ENCODE peak calls at places on chromosomes 12 and 14, in four cellular contexts. R is CD4-positive, CD25-positive, alpha-beta regulatory T cell; B is Peyer's patch; W is gastrocnemius medialis. E is an unnamed sample. For H3K9me3 and H3K4me1, the result is how much of the 10 kb centered on the place peaks cover.

GRCh38 chr12:115932073-115932472 is 345.4 kb downstream of the MED13L start:
- DNase-seq in R (no peak), B (no peak), W (no peak), E (no peak)

GRCh38 chr12:120760349-120761245 is 35.0 kb downstream of the ACADS start:
- DNase-seq in R (peak), B (no peak), W (peak), E (no peak)

GRCh38 chr12:58459191-58459590 is 461.1 kb downstream of the LRIG3 start:
- DNase-seq in R (no peak), B (no peak), W (no peak), E (peak)

GRCh38 chr14:100292776-100293461 is 13.3 kb downstream of the SLC25A29 start:
- DNase-seq in R (no peak), B (no peak), W (no peak), E (no peak)

GRCh38 chr12:56224954-56225353 is 812 bp downstream of the NABP2 start:
- DNase-seq in R (no peak), B (no peak), W (no peak), E (no peak)

GRCh38 chr12:643478-644292 is 19.6 kb downstream of the NINJ2 start:
- DNase-seq in R (peak), B (peak), W (no peak), E (peak)

GRCh38 chr14:37594238-37594915 is 672 bp downstream of the FOXA1 start:
- DNase-seq in R (no peak), B (no peak), W (no peak), E (peak)

GRCh38 chr14:105470812-105471771 is 3.5 kb upstream of the CRIP2 start:
- DNase-seq in R (no peak), B (no peak), W (no peak), E (peak)

GRCh38 chr14:91405241-91405721 is 12.3 kb downstream of the CCDC88C start:
- DNase-seq in R (peak), B (peak), W (no peak), E (no peak)

GRCh38 chr12:69570000-69570516 is 15.2 kb upstream of the CCT2 start:
- DNase-seq in R (no peak), B (no peak), W (no peak), E (peak)

GRCh38 chr12:54195736-54196347 is 7.1 kb upstream of the SMUG1 start:
- DNase-seq in R (no peak), B (peak), W (no peak), E (no peak)

GRCh38 chr12:104684884-104685283 is 228.1 kb downstream of the CHST11 start:
- DNase-seq in R (no peak), B (no peak), W (no peak), E (peak)

GRCh38 chr14:55699131-55700057 is 119.4 kb downstream of the KTN1 start:
- DNase-seq in R (no peak), B (no peak), W (no peak), E (peak)

GRCh38 chr12:106740813-106741212 is 33.7 kb upstream of the RIC8B start:
- DNase-seq in R (no peak), B (no peak), W (no peak), E (no peak)

GRCh38 chr12:50929831-50930230 is 22.5 kb upstream of the HIGD1C start:
- DNase-seq in R (no peak), B (no peak), W (no peak), E (no peak)

GRCh38 chr12:132904718-132905328 is 17.4 kb upstream of the CHFR start:
- DNase-seq in R (peak), B (peak), W (peak), E (peak)

GRCh38 chr14:55710506-55711041 is 130.6 kb downstream of the KTN1 start:
- DNase-seq in R (no peak), B (no peak), W (no peak), E (no peak)

GRCh38 chr14:105767315-105767714 is 240.9 kb downstream of the TMEM121 start:
- DNase-seq in R (no peak), B (no peak), W (no peak), E (no peak)

GRCh38 chr12:80268924-80269749 is 169.8 kb downstream of the OTOGL start:
- DNase-seq in R (no peak), B (no peak), W (no peak), E (peak)

GRCh38 chr14:55513491-55513890 is 66.5 kb upstream of the KTN1 start:
- DNase-seq in R (no peak), B (no peak), W (no peak), E (no peak)

GRCh38 chr14:22549981-22550670 is 38.9 kb downstream of the DAD1 start:
- DNase-seq in R (peak), B (peak), W (no peak), E (no peak)

GRCh38 chr12:65741662-65742480 is 82.4 kb upstream of the HMGA2 start:
- DNase-seq in R (no peak), B (no peak), W (no peak), E (peak)

GRCh38 chr12:26287666-26288408 is 92.5 kb downstream of the SSPN start:
- DNase-seq in R (no peak), B (no peak), W (peak), E (peak)

GRCh38 chr12:57006809-57007475 is 596 bp upstream of the ZBTB39 start:
- DNase-seq in R (no peak), B (no peak), W (no peak), E (no peak)

GRCh38 chr12:6347367-6348338 is 5.8 kb upstream of the TNFRSF1A start:
- DNase-seq in R (no peak), B (no peak), W (no peak), E (no peak)

GRCh38 chr14:88639221-88639620 is 76.4 kb downstream of the ZC3H14 start:
- DNase-seq in R (no peak), B (no peak), W (no peak), E (no peak)

GRCh38 chr12:12133785-12134184 is 63.0 kb downstream of the BCL2L14 start:
- DNase-seq in R (no peak), B (no peak), W (no peak), E (no peak)

GRCh38 chr14:83483063-83483462 is 1949.4 kb upstream of the SEL1L start:
- DNase-seq in R (no peak), B (no peak), W (no peak), E (no peak)

GRCh38 chr14:72444701-72445100 is 449.2 kb downstream of the DPF3 start:
- DNase-seq in R (no peak), B (no peak), W (no peak), E (no peak)

GRCh38 chr14:106318700-106319099 is 792.3 kb downstream of the TMEM121 start:
- DNase-seq in R (peak), B (peak), W (no peak), E (no peak)

GRCh38 chr12:52359511-52360103 is 7.7 kb downstream of the KRT85 start:
- DNase-seq in R (no peak), B (no peak), W (no peak), E (no peak)

GRCh38 chr14:87698496-87698895 is 294.5 kb downstream of the GALC start:
- DNase-seq in R (no peak), B (no peak), W (no peak), E (no peak)

GRCh38 chr12:10511756-10512355 is 6.2 kb downstream of the EIF2S3B start:
- DNase-seq in R (no peak), B (no peak), W (no peak), E (no peak)

GRCh38 chr12:52350786-52351185 is 16.5 kb downstream of the KRT85 start:
- DNase-seq in R (no peak), B (no peak), W (no peak), E (no peak)

GRCh38 chr14:89184952-89185351 is 232.1 kb downstream of the FOXN3 start:
- DNase-seq in R (no peak), B (no peak), W (peak), E (no peak)

GRCh38 chr14:74953686-74954085 is 1.7 kb downstream of the PGF start:
- DNase-seq in R (no peak), B (no peak), W (no peak), E (no peak)
- H3K27ac ChIP-seq in R (no peak), B (no peak), W (peak), E (peak)

DNA sequence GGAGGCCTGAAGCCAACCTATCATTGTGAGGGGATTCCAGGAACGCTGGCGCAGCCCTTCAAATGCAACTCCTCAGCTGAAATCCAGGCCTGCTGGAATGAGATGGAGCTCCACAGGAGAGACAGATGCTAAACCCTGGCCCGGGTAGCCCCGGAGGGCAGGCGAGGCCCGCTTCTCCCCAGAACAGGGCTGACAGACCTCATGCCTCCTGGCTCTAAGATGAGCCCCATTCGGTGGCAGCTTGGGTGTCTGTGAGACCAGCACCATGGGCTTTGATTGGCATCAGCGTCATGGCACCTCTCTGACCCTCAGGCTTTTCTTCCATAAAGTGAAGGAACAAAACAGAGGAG is 382.2 kb downstream of the BCL11B start:
- DNase-seq in R (no peak), B (no peak), W (no peak), E (no peak)
- H3K9me3 ChIP-seq in R (under half), B (under half), W (under half), E (under half)

GRCh38 chr12:117129391-117129790 is 30.2 kb upstream of the TESC start:
- DNase-seq in R (no peak), B (no peak), W (no peak), E (no peak)
- H3K4me1 ChIP-seq in R (under half), B (under half), W (under half), E (under half)

GRCh38 chr12:82474181-82474797 is 116.0 kb downstream of the METTL25 start:
- DNase-seq in R (no peak), B (no peak), W (no peak), E (no peak)
- H3K27ac ChIP-seq in R (no peak), B (no peak), W (no peak), E (no peak)